ENCODE peak calls at places on chromosome 6, in seven cellular contexts. Z is stimulated activated CD8-positive, alpha-beta memory T cell treated with anti-CD3 and anti-CD28 coated beads, Interleukin-7, amount 100 ng/mL, for 1 hour; B is NAMALWA; F is stimulated activated CD4-positive, alpha-beta T cell treated with anti-CD3 and anti-CD28 coated beads, Interleukin-4, amount 100 ng/mL, for 24 hours; U is heart left ventricle; L is fibroblast of mammary gland; N is kidney epithelial cell. E is an unnamed sample.
A peak's percentile ranks its signal among the peaks of the same experiment; 100 is the strongest.

GRCh38 chr6:19719691-19720127 is 117.5 kb upstream of the ID4 start:
- DNase-seq in N (peak; percentile 45), Z (no peak), U (no peak), F (no peak), B (no peak), L (peak; percentile 64), E (peak; percentile 38)

GRCh38 chr6:6972456-6972855 is 135.3 kb upstream of the RREB1 start:
- DNase-seq in N (peak; percentile 25), F (no peak), L (peak; percentile 51), U (no peak), Z (no peak), B (no peak), E (no peak)

GRCh38 chr6:79127660-79128059 is 49.6 kb upstream of the PHIP start:
- DNase-seq in F (no peak), N (no peak), Z (no peak), L (no peak), U (no peak), B (peak; percentile 17), E (no peak)

GRCh38 chr6:40194771-40195170 is 260.5 kb upstream of the MOCS1 start:
- DNase-seq in B (no peak), Z (no peak), L (no peak), F (no peak), N (no peak), U (no peak), E (peak; percentile 37)

GRCh38 chr6:130848945-130849344 is 21.7 kb downstream of the SMLR1 start:
- DNase-seq in N (no peak), F (peak; percentile 5), U (no peak), L (peak; percentile 8), Z (no peak), B (peak; percentile 10), E (peak; percentile 83)

GRCh38 chr6:56649053-56649769 is 6.5 kb upstream of the DST start:
- DNase-seq in B (no peak), L (peak; percentile 49), U (no peak), Z (no peak), N (no peak), F (no peak), E (no peak)

GRCh38 chr6:46948699-46949098 is 27.0 kb upstream of the ADGRF5 start:
- DNase-seq in F (no peak), Z (no peak), L (no peak), U (peak; percentile 60), B (no peak), N (no peak), E (no peak)

GRCh38 chr6:30829639-30830250 is 54.6 kb upstream of the DDR1 start:
- DNase-seq in N (no peak), U (no peak), L (no peak), B (no peak), F (no peak), Z (no peak), E (peak; percentile 70)

GRCh38 chr6:26020983-26021349 is 58.4 kb downstream of the TRIM38 start:
- DNase-seq in L (peak; percentile 82), Z (peak; percentile 26), U (peak; percentile 46), F (peak; percentile 42), B (no peak), N (no peak), E (peak; percentile 87)

GRCh38 chr6:125207956-125208355 is 54.4 kb downstream of the TPD52L1 start:
- DNase-seq in F (no peak), U (no peak), B (no peak), L (no peak), N (no peak), Z (no peak), E (no peak)

E was measured in activated CD4-positive, alpha-beta T cell treated with anti-CD3 and anti-CD28 coated beads, Interleukin-2, amount 10 ng/mL, durations not matched to agents 24 days and 14 days.